ENCODE peak calls at places on chromosomes 1 and 21, in four cellular contexts. Z is activated naive CD8-positive, alpha-beta T cell treated with anti-CD3 and anti-CD28 coated beads for 36 hours; S is naive thymus-derived CD8-positive, alpha-beta T cell; X is bronchial epithelial cell. R is an unnamed sample.

GRCh38 chr1:59150537-59151386 is 146.1 kb upstream of the FGGY start:
- DNase-seq in Z (peak), S (no peak), X (peak), R (no peak)

GRCh38 chr1:48000883-48001282 is 3.7 kb upstream of the TRABD2B start:
- DNase-seq in Z (no peak), S (no peak), X (no peak), R (no peak)

GRCh38 chr1:41498809-41499208 is 14.3 kb upstream of the EDN2 start:
- DNase-seq in Z (no peak), S (no peak), X (peak), R (no peak)

GRCh38 chr1:118928739-118929554 is 59.2 kb downstream of the TBX15 start:
- DNase-seq in Z (no peak), S (no peak), X (peak), R (peak)

GRCh38 chr21:45522381-45522780 is 19.9 kb downstream of the SLC19A1 start:
- DNase-seq in Z (no peak), S (no peak), X (no peak), R (no peak)

GRCh38 chr21:23890652-23891051 is 1716.6 kb downstream of the MRPL39 start:
- DNase-seq in Z (no peak), S (no peak), X (no peak), R (no peak)

GRCh38 chr1:245480393-245481120 is 325.8 kb downstream of the KIF26B start:
- DNase-seq in Z (no peak), S (no peak), X (no peak), R (no peak)

GRCh38 chr1:21779613-21780521 is 3.1 kb downstream of the USP48 start:
- DNase-seq in Z (peak), S (no peak), X (no peak), R (no peak)

GRCh38 chr1:6490181-6491075 is 1.0 kb downstream of the PLEKHG5 start:
- DNase-seq in Z (peak), S (peak), X (peak), R (peak)

GRCh38 chr1:230091473-230092231 is 24.6 kb downstream of the GALNT2 start:
- DNase-seq in Z (no peak), S (no peak), X (peak), R (no peak)

GRCh38 chr1:203675596-203676347 is 49.1 kb downstream of the ATP2B4 start:
- DNase-seq in Z (no peak), S (no peak), X (no peak), R (no peak)

GRCh38 chr1:19087017-19087736 is 122.9 kb downstream of the UBR4 start:
- DNase-seq in Z (no peak), S (no peak), X (no peak), R (no peak)

GRCh38 chr1:67773462-67773861 is 59.8 kb downstream of the GNG12 start:
- DNase-seq in Z (no peak), S (no peak), X (peak), R (no peak)